ENCODE peak calls at places on chromosomes 6 and 20, in seven cellular contexts. One of them, this sample, is unnamed.

GRCh38 chr6:114997813-114998292 is 655.0 kb upstream of the HS3ST5 start:
- DNase-seq in IMR-90: no peak
- DNase-seq in HepG2: peak
- DNase-seq in K562: no peak
- DNase-seq in HCT116: no peak
- DNase-seq in A549: peak
- DNase-seq in SK-N-SH: no peak
- DNase-seq in this sample: peak

GRCh38 chr6:151205971-151206600 is 33.7 kb upstream of the AKAP12 start:
- DNase-seq in IMR-90: no peak
- DNase-seq in A549: no peak
- DNase-seq in HepG2: peak
- DNase-seq in HCT116: no peak
- DNase-seq in K562: no peak
- DNase-seq in SK-N-SH: no peak
- DNase-seq in this sample: no peak

GRCh38 chr6:14767176-14767575 is 478.7 kb upstream of the JARID2 start:
- DNase-seq in HepG2: no peak
- DNase-seq in SK-N-SH: peak
- DNase-seq in HCT116: no peak
- DNase-seq in IMR-90: no peak
- DNase-seq in A549: no peak
- DNase-seq in K562: no peak
- DNase-seq in this sample: no peak

GRCh38 chr20:19697415-19697814 is 60.6 kb upstream of the RIN2 start:
- DNase-seq in A549: no peak
- DNase-seq in K562: no peak
- DNase-seq in HCT116: no peak
- DNase-seq in HepG2: no peak
- DNase-seq in SK-N-SH: no peak
- DNase-seq in IMR-90: no peak
- DNase-seq in this sample: no peak

GRCh38 chr20:47230811-47231256 is 125.7 kb downstream of the ZMYND8 start:
- DNase-seq in IMR-90: peak
- DNase-seq in SK-N-SH: no peak
- DNase-seq in HCT116: no peak
- DNase-seq in K562: no peak
- DNase-seq in HepG2: no peak
- DNase-seq in A549: no peak
- DNase-seq in this sample: no peak

GRCh38 chr6:151044465-151045441 is 179.3 kb downstream of the MTHFD1L start:
- DNase-seq in SK-N-SH: peak
- DNase-seq in A549: peak
- DNase-seq in IMR-90: peak
- DNase-seq in K562: no peak
- DNase-seq in HCT116: peak
- DNase-seq in HepG2: peak
- DNase-seq in this sample: no peak

GRCh38 chr20:38057351-38057972 is 23.9 kb downstream of the RPRD1B start:
- DNase-seq in HCT116: peak
- DNase-seq in HepG2: peak
- DNase-seq in SK-N-SH: peak
- DNase-seq in IMR-90: peak
- DNase-seq in A549: peak
- DNase-seq in K562: peak
- DNase-seq in this sample: no peak

GRCh38 chr20:2301164-2301622 is 5.4 kb downstream of the TGM3 start:
- DNase-seq in HepG2: peak
- DNase-seq in IMR-90: no peak
- DNase-seq in HCT116: no peak
- DNase-seq in K562: peak
- DNase-seq in SK-N-SH: no peak
- DNase-seq in A549: peak
- DNase-seq in this sample: peak

GRCh38 chr20:57568088-57568896 is 7.4 kb downstream of the PCK1 start:
- DNase-seq in IMR-90: no peak
- DNase-seq in HCT116: no peak
- DNase-seq in SK-N-SH: no peak
- DNase-seq in K562: no peak
- DNase-seq in HepG2: peak
- DNase-seq in A549: no peak
- DNase-seq in this sample: no peak

GRCh38 chr6:111779660-111780059 is 93.6 kb downstream of the FYN start:
- DNase-seq in SK-N-SH: no peak
- DNase-seq in IMR-90: no peak
- DNase-seq in A549: no peak
- DNase-seq in K562: no peak
- DNase-seq in HCT116: no peak
- DNase-seq in HepG2: no peak
- DNase-seq in this sample: no peak

GRCh38 chr6:51814418-51814817 is 273.0 kb downstream of the PKHD1 start:
- DNase-seq in SK-N-SH: no peak
- DNase-seq in K562: no peak
- DNase-seq in HepG2: no peak
- DNase-seq in IMR-90: no peak
- DNase-seq in A549: no peak
- DNase-seq in HCT116: no peak
- DNase-seq in this sample: no peak

GRCh38 chr20:51220293-51220706 is 197.4 kb upstream of the KCNG1 start:
- DNase-seq in HepG2: peak
- DNase-seq in SK-N-SH: peak
- DNase-seq in HCT116: no peak
- DNase-seq in A549: peak
- DNase-seq in K562: peak
- DNase-seq in IMR-90: no peak
- DNase-seq in this sample: no peak

DNA sequence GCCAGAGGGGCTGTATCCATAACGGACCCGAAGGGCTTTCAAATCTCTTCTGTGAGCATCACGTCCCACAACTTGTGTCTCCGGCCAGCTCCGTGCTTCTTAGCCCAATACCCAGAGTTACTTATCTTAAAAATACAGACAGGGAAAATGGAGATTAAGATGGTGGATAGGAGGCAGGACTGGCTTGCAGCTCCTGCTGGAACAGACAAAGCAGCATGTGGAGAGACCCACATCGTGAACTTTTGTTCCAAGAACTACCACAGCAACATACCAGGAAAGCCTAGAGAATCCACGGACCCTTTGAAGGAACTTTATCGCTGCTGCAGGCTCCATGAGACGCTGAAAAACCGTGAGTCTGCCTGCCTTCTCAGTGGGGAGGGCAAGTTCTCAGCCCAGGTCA is 113.7 kb downstream of the RNASET2 start:
- DNase-seq in HepG2: no peak
- DNase-seq in A549: no peak
- DNase-seq in K562: no peak
- DNase-seq in IMR-90: no peak
- DNase-seq in HCT116: no peak
- DNase-seq in SK-N-SH: no peak
- DNase-seq in this sample: no peak
- TF ChIP-seq RAD21 in HepG2: no peak
- TF ChIP-seq RAD21 in A549: no peak
- TF ChIP-seq RAD21 in K562: peak
- TF ChIP-seq RAD21 in IMR-90: no peak
- TF ChIP-seq RAD21 in HCT116: no peak
- TF ChIP-seq RAD21 in SK-N-SH: no peak
- TF ChIP-seq RAD21 in this sample: no peak

GRCh38 chr6:10521104-10521808 is at the start of gene GCNT2:
- DNase-seq in K562: no peak
- DNase-seq in HCT116: no peak
- DNase-seq in SK-N-SH: no peak
- DNase-seq in HepG2: peak
- DNase-seq in A549: peak
- DNase-seq in IMR-90: peak
- DNase-seq in this sample: no peak

GRCh38 chr6:10516953-10517352 is 4.2 kb upstream of the GCNT2 start:
- DNase-seq in HCT116: no peak
- DNase-seq in K562: no peak
- DNase-seq in A549: no peak
- DNase-seq in IMR-90: no peak
- DNase-seq in SK-N-SH: no peak
- DNase-seq in HepG2: no peak
- DNase-seq in this sample: no peak

GRCh38 chr6:10520468-10520867 is 683 bp upstream of the GCNT2 start:
- DNase-seq in K562: no peak
- DNase-seq in HCT116: no peak
- DNase-seq in HepG2: peak
- DNase-seq in IMR-90: peak
- DNase-seq in SK-N-SH: no peak
- DNase-seq in A549: no peak
- DNase-seq in this sample: no peak

GRCh38 chr6:10522929-10523573 is 1.9 kb downstream of the GCNT2 start:
- DNase-seq in HCT116: no peak
- DNase-seq in K562: no peak
- DNase-seq in IMR-90: no peak
- DNase-seq in SK-N-SH: no peak
- DNase-seq in A549: no peak
- DNase-seq in HepG2: peak
- DNase-seq in this sample: no peak

GRCh38 chr6:10518461-10519216 is 2.5 kb upstream of the GCNT2 start:
- DNase-seq in K562: peak
- DNase-seq in IMR-90: peak
- DNase-seq in HCT116: no peak
- DNase-seq in HepG2: peak
- DNase-seq in A549: peak
- DNase-seq in SK-N-SH: no peak
- DNase-seq in this sample: no peak
- TF ChIP-seq RAD21 in K562: no peak
- TF ChIP-seq RAD21 in IMR-90: no peak
- TF ChIP-seq RAD21 in HCT116: no peak
- TF ChIP-seq RAD21 in HepG2: no peak
- TF ChIP-seq RAD21 in A549: no peak
- TF ChIP-seq RAD21 in SK-N-SH: no peak
- TF ChIP-seq RAD21 in this sample: no peak

DNA sequence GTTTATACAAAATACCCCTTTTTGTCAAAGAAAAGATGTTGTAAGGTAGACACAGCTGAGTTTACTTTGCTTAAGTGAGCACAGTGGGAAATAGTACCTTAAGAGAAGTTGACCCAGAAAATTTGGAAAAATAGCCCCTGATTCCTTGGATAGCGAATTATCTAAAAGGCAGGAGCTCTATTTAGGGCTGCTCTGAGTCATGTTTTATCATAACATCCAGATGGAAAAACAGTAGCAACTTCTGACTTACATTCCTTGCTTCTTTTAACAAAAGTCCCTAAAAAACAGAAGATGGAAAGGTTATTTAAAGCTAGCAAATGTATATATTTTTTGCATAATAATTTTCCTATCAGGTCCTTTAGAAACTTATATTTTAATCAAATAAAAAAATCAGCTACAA is 59.0 kb downstream of the THEMIS start:
- DNase-seq in SK-N-SH: no peak
- DNase-seq in HepG2: no peak
- DNase-seq in HCT116: no peak
- DNase-seq in K562: no peak
- DNase-seq in A549: no peak
- DNase-seq in IMR-90: peak
- DNase-seq in this sample: no peak
- TF ChIP-seq RAD21 in SK-N-SH: no peak
- TF ChIP-seq RAD21 in HepG2: no peak
- TF ChIP-seq RAD21 in HCT116: no peak
- TF ChIP-seq RAD21 in K562: no peak
- TF ChIP-seq RAD21 in A549: no peak
- TF ChIP-seq RAD21 in IMR-90: no peak
- TF ChIP-seq RAD21 in this sample: no peak

GRCh38 chr20:7459123-7459522 is 481.1 kb downstream of the HAO1 start:
- DNase-seq in SK-N-SH: no peak
- DNase-seq in IMR-90: no peak
- DNase-seq in HepG2: no peak
- DNase-seq in HCT116: no peak
- DNase-seq in K562: no peak
- DNase-seq in A549: no peak
- DNase-seq in this sample: no peak
- TF ChIP-seq RAD21 in SK-N-SH: no peak
- TF ChIP-seq RAD21 in IMR-90: no peak
- TF ChIP-seq RAD21 in HepG2: no peak
- TF ChIP-seq RAD21 in HCT116: no peak
- TF ChIP-seq RAD21 in K562: no peak
- TF ChIP-seq RAD21 in A549: no peak
- TF ChIP-seq RAD21 in this sample: no peak

GRCh38 chr20:650281-650680 is 2.7 kb downstream of the SRXN1 start:
- DNase-seq in HepG2: no peak
- DNase-seq in A549: no peak
- DNase-seq in K562: no peak
- DNase-seq in HCT116: no peak
- DNase-seq in IMR-90: no peak
- DNase-seq in SK-N-SH: no peak
- DNase-seq in this sample: no peak
- TF ChIP-seq RAD21 in HepG2: no peak
- TF ChIP-seq RAD21 in A549: no peak
- TF ChIP-seq RAD21 in K562: no peak
- TF ChIP-seq RAD21 in HCT116: no peak
- TF ChIP-seq RAD21 in IMR-90: no peak
- TF ChIP-seq RAD21 in SK-N-SH: no peak
- TF ChIP-seq RAD21 in this sample: no peak

GRCh38 chr6:109770047-109770446 is 79.0 kb downstream of the FIG4 start:
- DNase-seq in HCT116: no peak
- DNase-seq in K562: no peak
- DNase-seq in SK-N-SH: no peak
- DNase-seq in HepG2: no peak
- DNase-seq in A549: no peak
- DNase-seq in IMR-90: no peak
- DNase-seq in this sample: no peak

GRCh38 chr6:109767961-109768360 is 76.9 kb downstream of the FIG4 start:
- DNase-seq in HCT116: no peak
- DNase-seq in SK-N-SH: no peak
- DNase-seq in K562: no peak
- DNase-seq in A549: no peak
- DNase-seq in IMR-90: no peak
- DNase-seq in HepG2: no peak
- DNase-seq in this sample: no peak

GRCh38 chr6:109770779-109771178 is 79.7 kb downstream of the FIG4 start:
- DNase-seq in A549: no peak
- DNase-seq in HepG2: no peak
- DNase-seq in SK-N-SH: no peak
- DNase-seq in IMR-90: no peak
- DNase-seq in HCT116: no peak
- DNase-seq in K562: no peak
- DNase-seq in this sample: no peak

GRCh38 chr6:109769213-109769612 is 78.1 kb downstream of the FIG4 start:
- DNase-seq in SK-N-SH: no peak
- DNase-seq in HepG2: no peak
- DNase-seq in K562: no peak
- DNase-seq in A549: no peak
- DNase-seq in HCT116: no peak
- DNase-seq in IMR-90: no peak
- DNase-seq in this sample: no peak

GRCh38 chr6:109768485-109768884 is 77.4 kb downstream of the FIG4 start:
- DNase-seq in IMR-90: peak
- DNase-seq in A549: no peak
- DNase-seq in HepG2: no peak
- DNase-seq in HCT116: no peak
- DNase-seq in K562: no peak
- DNase-seq in SK-N-SH: no peak
- DNase-seq in this sample: no peak
- TF ChIP-seq RAD21 in IMR-90: no peak
- TF ChIP-seq RAD21 in A549: no peak
- TF ChIP-seq RAD21 in HepG2: no peak
- TF ChIP-seq RAD21 in HCT116: no peak
- TF ChIP-seq RAD21 in K562: no peak
- TF ChIP-seq RAD21 in SK-N-SH: no peak
- TF ChIP-seq RAD21 in this sample: no peak

GRCh38 chr6:9593566-9593965 is 821.3 kb downstream of the TFAP2A start:
- DNase-seq in HepG2: no peak
- DNase-seq in IMR-90: peak
- DNase-seq in HCT116: no peak
- DNase-seq in SK-N-SH: no peak
- DNase-seq in K562: no peak
- DNase-seq in A549: no peak
- DNase-seq in this sample: no peak
- TF ChIP-seq RAD21 in HepG2: no peak
- TF ChIP-seq RAD21 in IMR-90: no peak
- TF ChIP-seq RAD21 in HCT116: no peak
- TF ChIP-seq RAD21 in SK-N-SH: no peak
- TF ChIP-seq RAD21 in K562: no peak
- TF ChIP-seq RAD21 in A549: no peak
- TF ChIP-seq RAD21 in this sample: no peak